ENCODE peak calls at places on chromosomes 3 and 15, in seven cellular contexts. C, N, B, X, W, V and L are unnamed samples. For H3K4me1, the result is how much of the 10 kb centered on the place peaks cover.

GRCh38 chr15:40058476-40059140 is 19.6 kb upstream of the SRP14 start:
- DNase-seq in C (no peak), N (no peak), B (no peak), X (peak), W (no peak), V (no peak), L (no peak)

GRCh38 chr15:89781891-89782618 is 5.9 kb downstream of the MESP2 start:
- DNase-seq in C (no peak), N (no peak), B (no peak), X (peak), W (peak), V (peak), L (peak)

GRCh38 chr3:188000361-188000861 is 153.5 kb upstream of the LPP start:
- DNase-seq in C (no peak), N (peak), B (no peak), X (no peak), W (peak), V (no peak), L (peak)

GRCh38 chr3:136070953-136071949 is 105.7 kb downstream of the PPP2R3A start:
- DNase-seq in C (no peak), N (no peak), B (no peak), X (peak), W (no peak), V (no peak), L (no peak)

GRCh38 chr3:38558864-38559263 is 62.7 kb downstream of the EXOG start:
- DNase-seq in C (no peak), N (no peak), B (no peak), X (no peak), W (no peak), V (no peak), L (no peak)

GRCh38 chr15:90264649-90265048 is 823 bp upstream of the NGRN start:
- DNase-seq in C (no peak), N (peak), B (no peak), X (no peak), W (no peak), V (peak), L (peak)

GRCh38 chr3:50316657-50317242 is 5.8 kb downstream of the HYAL2 start:
- DNase-seq in C (peak), N (peak), B (no peak), X (no peak), W (no peak), V (peak), L (peak)

GRCh38 chr3:46717447-46718231 is at the start of gene PRSS50:
- DNase-seq in C (no peak), N (peak), B (no peak), X (peak), W (no peak), V (peak), L (no peak)

GRCh38 chr3:98921957-98922356 is 20.5 kb upstream of the DCBLD2 start:
- DNase-seq in C (no peak), N (no peak), B (no peak), X (no peak), W (no peak), V (no peak), L (no peak)

GRCh38 chr15:68218847-68219798 is 10.4 kb downstream of the CLN6 start:
- DNase-seq in C (no peak), N (no peak), B (no peak), X (no peak), W (no peak), V (no peak), L (no peak)

GRCh38 chr3:169662215-169663070 is 1.1 kb downstream of the MECOM start:
- DNase-seq in C (peak), N (peak), B (peak), X (peak), W (peak), V (peak), L (peak)

GRCh38 chr3:169660709-169661566 is 2.6 kb downstream of the MECOM start:
- DNase-seq in C (peak), N (no peak), B (no peak), X (peak), W (peak), V (no peak), L (peak)

GRCh38 chr3:169664034-169664820 is 715 bp upstream of the MECOM start:
- DNase-seq in C (no peak), N (no peak), B (no peak), X (peak), W (peak), V (peak), L (no peak)

GRCh38 chr3:169659858-169660614 is 3.5 kb downstream of the MECOM start:
- DNase-seq in C (no peak), N (no peak), B (no peak), X (peak), W (peak), V (no peak), L (no peak)

GRCh38 chr3:169661567-169662214 is 1.8 kb downstream of the MECOM start:
- DNase-seq in C (peak), N (no peak), B (no peak), X (peak), W (peak), V (peak), L (peak)
- H3K4me1 ChIP-seq in C (under half), N (half or more), B (under half), X (under half), W (half or more), V (half or more), L (under half)

GRCh38 chr3:197545111-197545510 is 10.7 kb downstream of the BDH1 start:
- DNase-seq in C (no peak), N (no peak), B (no peak), X (no peak), W (no peak), V (no peak), L (no peak)

GRCh38 chr3:197547206-197547605 is 8.6 kb downstream of the BDH1 start:
- DNase-seq in C (no peak), N (no peak), B (no peak), X (no peak), W (peak), V (no peak), L (peak)

GRCh38 chr3:197546307-197547085 is 9.3 kb downstream of the BDH1 start:
- DNase-seq in C (no peak), N (no peak), B (no peak), X (no peak), W (no peak), V (no peak), L (no peak)

GRCh38 chr3:197549261-197549885 is 6.4 kb downstream of the BDH1 start:
- DNase-seq in C (no peak), N (no peak), B (no peak), X (no peak), W (no peak), V (no peak), L (no peak)

DNA sequence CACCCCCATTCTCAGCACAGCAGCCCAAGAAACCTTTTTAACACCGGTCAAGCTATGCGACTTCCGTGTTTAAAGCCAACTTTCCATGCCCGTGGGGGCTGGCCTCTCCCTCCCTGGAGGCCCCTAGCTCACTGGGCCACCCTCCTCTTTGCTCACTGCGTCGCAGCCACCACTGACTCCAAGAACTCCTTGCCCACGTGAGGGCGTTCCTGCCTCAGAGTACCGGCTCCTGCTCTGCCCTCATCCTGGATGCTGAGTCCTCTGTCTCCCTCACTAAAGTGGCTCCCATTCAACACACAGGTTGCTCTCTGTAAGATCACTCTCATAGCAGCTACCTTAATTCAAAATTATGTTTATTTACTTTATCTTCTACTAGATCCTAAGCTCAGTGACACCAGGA is 8.2 kb downstream of the BDH1 start:
- DNase-seq in C (no peak), N (no peak), B (no peak), X (no peak), W (no peak), V (no peak), L (peak)
- H3K27ac ChIP-seq in C (no peak), N (no peak), B (no peak), X (no peak), W (peak), V (no peak), L (peak)

GRCh38 chr15:51971353-51972133 is at the start of gene LEO1:
- DNase-seq in C (peak), N (peak), B (peak), X (peak), W (peak), V (peak), L (peak)
- H3K4me1 ChIP-seq in C (under half), N (under half), B (under half), X (under half), W (under half), V (under half), L (under half)

DNA sequence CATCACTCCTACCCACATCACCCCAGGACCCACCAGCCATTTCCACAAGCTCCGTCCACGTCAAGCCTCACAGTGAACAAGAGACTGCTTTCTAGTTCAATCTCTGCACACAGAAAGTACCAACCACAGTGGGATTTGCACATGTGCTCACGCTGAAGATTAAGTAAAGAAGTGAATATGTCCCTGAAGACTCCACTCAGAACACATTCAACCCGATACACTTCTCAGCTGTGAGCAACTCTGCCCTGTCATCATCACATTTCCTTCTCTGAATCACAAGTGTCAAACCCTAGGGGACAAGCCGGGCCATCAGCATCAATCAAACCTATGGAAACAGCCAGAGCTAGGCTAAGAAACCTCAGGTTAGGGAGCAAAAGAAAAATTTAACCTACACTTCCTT is 1.9 kb downstream of the STIMATE start:
- DNase-seq in C (no peak), N (no peak), B (no peak), X (no peak), W (no peak), V (no peak), L (no peak)
- H3K27ac ChIP-seq in C (no peak), N (no peak), B (peak), X (no peak), W (peak), V (no peak), L (no peak)

GRCh38 chr3:145727416-145727930 is 433.5 kb downstream of the PLOD2 start:
- DNase-seq in C (no peak), N (no peak), B (no peak), X (no peak), W (no peak), V (no peak), L (no peak)

GRCh38 chr3:145721273-145721805 is 439.6 kb downstream of the PLOD2 start:
- DNase-seq in C (no peak), N (no peak), B (no peak), X (no peak), W (no peak), V (no peak), L (no peak)

GRCh38 chr3:145716519-145716918 is 444.5 kb downstream of the PLOD2 start:
- DNase-seq in C (no peak), N (no peak), B (no peak), X (peak), W (no peak), V (no peak), L (no peak)

GRCh38 chr3:145719118-145719517 is 441.9 kb downstream of the PLOD2 start:
- DNase-seq in C (no peak), N (no peak), B (no peak), X (no peak), W (no peak), V (no peak), L (no peak)

DNA sequence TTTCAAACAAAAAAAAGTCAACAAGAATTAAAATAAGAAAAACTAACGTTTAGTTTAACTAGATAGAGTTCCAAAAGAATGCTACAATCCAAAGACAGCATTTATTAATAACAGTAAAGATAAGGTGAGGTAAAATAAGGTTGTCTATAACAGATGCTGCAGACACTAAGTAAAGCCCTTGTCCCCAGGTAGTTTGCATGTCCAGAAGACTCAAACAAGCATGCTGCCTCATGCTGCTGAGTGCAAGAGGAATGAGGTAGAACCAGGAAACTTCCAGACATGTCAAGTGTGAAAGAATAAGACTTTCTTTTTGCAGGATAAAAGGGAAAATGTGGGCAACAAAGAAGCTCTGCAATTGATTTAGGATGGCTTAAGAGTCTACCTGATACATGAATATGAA is 439.2 kb downstream of the PLOD2 start:
- DNase-seq in C (no peak), N (no peak), B (no peak), X (no peak), W (no peak), V (no peak), L (no peak)
- H3K4me1 ChIP-seq in C (under half), N (under half), B (under half), X (under half), W (under half), V (under half), L (under half)

GRCh38 chr3:111339017-111339416 is 203.0 kb upstream of the CD96 start:
- DNase-seq in C (no peak), N (no peak), B (no peak), X (no peak), W (no peak), V (no peak), L (no peak)
- H3K27ac ChIP-seq in C (no peak), N (no peak), B (no peak), X (no peak), W (no peak), V (no peak), L (no peak)

GRCh38 chr3:195148553-195148952 is 122.4 kb downstream of the XXYLT1 start:
- DNase-seq in C (no peak), N (no peak), B (no peak), X (no peak), W (no peak), V (no peak), L (no peak)
- H3K4me1 ChIP-seq in C (under half), N (under half), B (under half), X (under half), W (under half), V (half or more), L (under half)

DNA sequence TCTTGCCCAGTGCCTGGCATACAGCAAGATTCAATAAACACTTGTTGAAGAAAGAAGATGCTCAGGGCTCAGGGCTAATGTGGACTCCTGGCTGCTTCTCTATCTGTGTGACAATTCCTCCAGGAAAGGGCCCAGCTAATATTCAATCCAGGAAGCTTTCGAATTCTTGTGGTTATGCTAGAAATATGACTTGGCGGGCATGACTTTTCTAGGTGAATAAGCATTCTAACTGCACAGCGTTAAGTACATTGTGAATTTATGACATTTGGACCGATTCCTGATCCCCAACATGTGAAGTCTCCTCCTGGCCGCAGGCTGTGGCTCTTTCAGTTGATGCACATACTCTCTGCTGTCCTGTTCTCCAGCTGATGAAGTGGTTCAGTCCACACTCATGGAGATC is 117.0 kb downstream of the IMPG2 start:
- DNase-seq in C (no peak), N (no peak), B (no peak), X (peak), W (no peak), V (no peak), L (no peak)
- H3K27ac ChIP-seq in C (no peak), N (no peak), B (no peak), X (no peak), W (no peak), V (no peak), L (no peak)